ENCODE peak calls at places on chromosomes 16 and 17, in six cellular contexts. O, U, W, K, B and X are unnamed samples.

GRCh38 chr17:30234296-30234695 is 1.2 kb downstream of the SLC6A4 start:
- DNase-seq in W (no peak), O (no peak), U (no peak), K (no peak), B (no peak), X (no peak)

GRCh38 chr17:71472809-71473789 is 647.7 kb upstream of the SOX9 start:
- DNase-seq in W (peak), B (no peak), U (peak), O (peak), K (peak), X (peak)

GRCh38 chr17:76735006-76735405 is 2.1 kb downstream of the SRSF2 start:
- DNase-seq in B (no peak), K (peak), W (peak), U (peak), O (no peak), X (no peak)

GRCh38 chr16:85428899-85429775 is 184.0 kb upstream of the GSE1 start:
- DNase-seq in O (no peak), B (peak), U (no peak), K (no peak), W (no peak), X (no peak)

GRCh38 chr17:9432121-9432866 is 143.3 kb downstream of the STX8 start:
- DNase-seq in O (no peak), B (no peak), U (peak), W (peak), K (peak), X (no peak)

GRCh38 chr16:47492428-47493357 is 31.6 kb downstream of the PHKB start:
- DNase-seq in K (peak), B (peak), W (peak), U (peak), O (no peak), X (no peak)

GRCh38 chr17:35766903-35767510 is 6.3 kb downstream of the C17orf50 start:
- DNase-seq in O (no peak), U (peak), K (peak), B (no peak), W (peak), X (no peak)

GRCh38 chr17:63702616-63703015 is 2.7 kb upstream of the LIMD2 start:
- DNase-seq in W (no peak), B (no peak), K (no peak), U (no peak), O (no peak), X (no peak)

GRCh38 chr17:33277436-33278100 is 15.5 kb downstream of the ASIC2 start:
- DNase-seq in B (no peak), K (no peak), O (no peak), U (peak), W (no peak), X (no peak)

GRCh38 chr17:14301279-14301760 is 439 bp downstream of the HS3ST3B1 start:
- DNase-seq in O (no peak), B (no peak), W (peak), K (no peak), U (no peak), X (no peak)

GRCh38 chr16:67200491-67200890 is 1.6 kb downstream of the ELMO3 start:
- DNase-seq in O (no peak), K (no peak), B (no peak), U (no peak), W (no peak), X (no peak)

DNA sequence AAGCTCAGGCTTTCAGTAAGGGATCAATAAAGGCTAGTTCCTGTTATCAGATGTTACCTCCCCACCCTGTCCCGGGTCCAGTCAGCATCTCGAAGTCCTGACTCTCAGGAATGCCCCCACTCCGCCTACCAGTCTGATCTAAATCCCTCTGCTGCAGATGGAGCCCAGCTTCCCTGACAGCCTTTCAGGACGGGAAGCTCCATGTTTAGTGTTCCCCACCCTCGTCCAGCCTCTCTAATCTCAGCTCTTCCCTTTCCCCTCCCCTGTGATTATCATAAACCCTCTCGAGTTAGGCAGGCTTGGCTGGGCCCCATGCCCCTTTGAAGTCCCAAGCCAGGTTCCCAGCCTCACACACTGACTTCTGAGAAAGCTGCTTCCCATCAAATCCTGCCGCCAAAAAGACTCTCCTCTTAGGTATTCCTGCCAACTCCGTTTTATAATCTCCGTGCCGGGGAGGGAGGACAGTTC is 16.6 kb upstream of the ETV4 start:
- DNase-seq in K (no peak), O (no peak), B (peak), U (no peak), W (no peak), X (no peak)
- H3K4me3 ChIP-seq in K (no peak), O (no peak), B (no peak), U (no peak), W (no peak), X (no peak)

GRCh38 chr16:49739381-49739780 is 116.5 kb downstream of the ZNF423 start:
- DNase-seq in B (no peak), O (no peak), U (peak), W (no peak), K (no peak), X (no peak)
- TF ChIP-seq CTCF in B (no peak), O (no peak), U (no peak), W (peak), K (no peak), X (no peak)

DNA sequence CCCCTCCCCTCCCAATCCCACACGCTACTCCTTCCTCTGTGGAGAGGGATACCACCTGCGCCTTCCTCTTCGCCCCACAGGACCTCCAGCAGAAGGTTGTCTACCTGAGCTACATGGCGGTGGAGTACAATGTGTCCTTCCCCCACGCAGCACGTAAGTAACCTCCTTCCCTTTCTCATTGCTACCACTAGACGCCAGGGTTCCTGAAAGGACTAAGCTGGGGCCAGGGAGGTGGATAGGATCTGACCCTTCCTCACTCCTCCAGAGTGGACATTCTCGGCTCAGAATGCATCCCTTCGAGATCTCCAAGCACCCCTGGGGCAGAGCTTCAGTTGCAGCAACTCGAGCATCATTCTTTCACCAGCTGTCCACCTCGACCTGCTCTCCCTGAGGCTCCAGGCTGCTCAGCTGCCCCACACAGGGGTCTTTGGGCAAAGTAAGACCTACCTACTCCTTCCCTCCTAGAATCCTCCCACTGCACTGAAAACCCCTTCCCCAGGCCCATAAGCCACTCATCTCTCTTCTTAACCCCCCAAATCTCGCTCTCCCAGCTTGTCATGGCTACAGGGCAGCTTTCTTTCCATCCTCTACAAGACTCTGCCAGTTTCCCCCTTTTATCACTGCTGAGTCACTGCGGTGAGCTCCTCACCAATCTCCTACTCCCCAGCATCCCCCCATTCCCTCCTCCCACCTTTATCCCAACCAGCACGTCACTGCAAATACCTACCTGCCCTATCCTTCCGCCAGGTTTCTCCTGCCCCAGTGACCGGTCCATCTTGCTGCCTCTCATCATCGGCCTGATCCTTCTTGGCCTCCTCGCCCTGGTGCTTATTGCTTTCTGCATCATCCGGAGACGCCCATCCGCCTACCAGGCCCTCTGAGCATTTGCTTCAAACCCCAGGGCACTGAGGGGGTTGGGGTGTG is 1.5 kb downstream of the CD68 start:
- DNase-seq in O (no peak), B (no peak), K (no peak), U (peak), W (no peak), X (no peak)
- H3K4me3 ChIP-seq in O (no peak), B (peak), K (no peak), U (no peak), W (no peak), X (no peak)

GRCh38 chr17:81396278-81396721 is 1.0 kb downstream of the BAHCC1 start:
- DNase-seq in O (no peak), B (no peak), K (no peak), U (no peak), W (no peak), X (no peak)

GRCh38 chr17:81398170-81398854 is 3.1 kb downstream of the BAHCC1 start:
- DNase-seq in O (no peak), U (no peak), W (peak), K (peak), B (no peak), X (no peak)

GRCh38 chr17:81396722-81397313 is 1.6 kb downstream of the BAHCC1 start:
- DNase-seq in K (no peak), U (peak), O (no peak), B (no peak), W (peak), X (no peak)

GRCh38 chr17:81398855-81399451 is 3.7 kb downstream of the BAHCC1 start:
- DNase-seq in W (peak), O (no peak), U (peak), B (no peak), K (no peak), X (no peak)

GRCh38 chr17:81397314-81398169 is 2.3 kb downstream of the BAHCC1 start:
- DNase-seq in K (peak), W (peak), U (peak), B (no peak), O (no peak), X (no peak)
- TF ChIP-seq CTCF in K (no peak), W (peak), U (no peak), B (no peak), O (peak), X (peak)

GRCh38 chr17:48615963-48616718 is 1.0 kb upstream of the HOXB8 start:
- DNase-seq in O (no peak), B (no peak), K (no peak), U (no peak), W (no peak), X (no peak)
- H3K4me3 ChIP-seq in O (no peak), B (no peak), K (no peak), U (no peak), W (no peak), X (no peak)

GRCh38 chr16:75555707-75556512 is at the start of gene TMEM231:
- DNase-seq in W (peak), U (peak), B (peak), K (peak), O (peak), X (peak)
- TF ChIP-seq CTCF in W (no peak), U (peak), B (no peak), K (no peak), O (no peak), X (no peak)

DNA sequence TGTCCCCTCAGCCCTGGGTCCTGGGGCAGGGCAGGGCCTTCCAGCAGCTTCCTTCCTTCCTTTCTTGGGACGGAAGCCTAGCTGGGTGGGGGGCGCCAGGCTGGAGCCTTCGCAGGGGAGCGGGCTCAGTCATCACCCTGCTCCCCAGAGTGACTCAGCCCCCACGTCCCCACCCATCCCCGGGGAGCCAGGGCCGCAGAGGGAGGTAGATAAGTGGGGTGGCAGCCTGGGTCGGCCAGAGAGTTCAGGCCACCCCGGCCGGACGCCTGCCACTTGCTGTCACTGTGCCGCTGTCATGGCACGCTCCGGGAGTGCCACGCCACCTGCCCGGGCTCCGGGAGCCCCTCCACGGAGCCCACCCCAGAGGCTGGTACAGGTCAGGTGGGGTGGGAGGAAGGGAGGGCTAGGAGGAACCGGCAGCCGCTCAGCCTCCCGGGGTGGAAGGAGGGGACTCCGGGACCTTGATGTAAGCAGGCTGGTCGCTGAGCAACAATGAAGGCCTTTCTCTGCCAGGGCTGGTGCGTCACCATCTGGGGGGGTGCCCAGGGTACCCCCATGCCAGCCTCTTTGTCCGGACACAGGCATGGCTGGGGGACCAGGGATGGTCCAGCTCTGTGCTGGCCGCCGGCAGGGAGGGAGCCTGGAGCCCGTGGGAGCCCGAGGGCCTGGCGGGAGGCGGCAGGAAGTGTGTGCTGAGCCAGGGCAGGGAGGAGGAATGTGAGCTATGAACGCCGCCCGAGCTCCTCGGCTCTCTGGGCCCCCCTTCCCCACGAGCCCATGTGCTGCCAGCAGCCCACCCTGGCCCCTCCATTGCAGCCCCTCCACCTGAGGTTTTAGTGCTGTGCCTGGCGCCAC is 6.6 kb downstream of the NHERF2 start:
- DNase-seq in W (peak), B (peak), O (no peak), K (peak), U (peak), X (no peak)
- H3K4me3 ChIP-seq in W (peak), B (peak), O (peak), K (peak), U (peak), X (peak)

DNA sequence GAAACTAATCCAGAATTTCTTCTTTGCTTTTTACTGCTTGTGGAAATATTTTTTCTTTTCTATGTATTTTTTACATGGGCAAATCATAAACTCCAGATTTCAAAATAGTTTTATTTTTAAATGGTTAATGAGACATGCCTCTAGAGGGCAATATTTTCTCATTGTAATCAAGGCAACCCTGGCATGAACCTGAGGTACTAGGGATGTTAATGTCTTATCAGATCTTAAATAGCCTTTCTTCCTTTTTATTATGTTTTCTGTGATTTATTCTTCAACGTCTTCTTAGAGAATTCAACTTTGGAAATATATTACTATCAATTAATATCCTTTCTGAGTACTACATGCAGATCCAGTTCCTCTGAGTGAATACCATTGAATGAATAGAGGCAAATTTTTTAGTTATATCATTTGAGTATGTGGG is 324.7 kb downstream of the BCAS3 start:
- DNase-seq in B (no peak), W (peak), U (peak), K (peak), O (peak), X (peak)
- TF ChIP-seq CTCF in B (no peak), W (peak), U (peak), K (peak), O (peak), X (peak)